ENCODE peak calls at places on chromosomes 6 and 20, in six cellular contexts. P is A549, S is IMR-90, Z is breast epithelium, L is fibroblast of lung, Q is tibial nerve. I is an unnamed sample.

GRCh38 chr20:43904778-43905177 is 9.9 kb upstream of the TOX2 start:
- DNase-seq in Z (no peak), P (peak), Q (no peak), S (no peak), L (no peak), I (no peak)

GRCh38 chr6:107616776-107617175 is 126.9 kb downstream of the SOBP start:
- DNase-seq in S (no peak), P (no peak), Q (no peak), Z (no peak), L (no peak), I (no peak)

GRCh38 chr6:117481278-117481925 is 1.1 kb upstream of the DCBLD1 start:
- DNase-seq in S (no peak), P (no peak), L (no peak), Q (no peak), Z (no peak), I (no peak)

GRCh38 chr6:3764516-3765333 is 13.2 kb upstream of the PXDC1 start:
- DNase-seq in Z (no peak), P (no peak), L (no peak), S (no peak), Q (no peak), I (no peak)

GRCh38 chr6:30121446-30122065 is 8.7 kb upstream of the TRIM31 start:
- DNase-seq in Z (no peak), Q (no peak), P (no peak), S (no peak), L (no peak), I (no peak)

GRCh38 chr6:54103485-54103884 is 7.8 kb upstream of the MLIP start:
- DNase-seq in S (no peak), P (no peak), Z (no peak), Q (no peak), L (no peak), I (no peak)

GRCh38 chr20:35991142-35991771 is 22.9 kb downstream of the CNBD2 start:
- DNase-seq in Z (no peak), Q (no peak), S (peak), L (peak), P (peak), I (peak)

GRCh38 chr6:38725414-38726183 is 10.5 kb downstream of the DNAH8 start:
- DNase-seq in S (no peak), Z (no peak), L (peak), Q (no peak), P (no peak), I (no peak)

GRCh38 chr20:59175861-59176260 is 12.2 kb downstream of the ZNF831 start:
- DNase-seq in S (no peak), P (no peak), Z (no peak), Q (no peak), L (no peak), I (no peak)

GRCh38 chr6:81475646-81476045 is 276.8 kb downstream of the TENT5A start:
- DNase-seq in L (no peak), Q (no peak), Z (no peak), S (no peak), P (no peak), I (no peak)

GRCh38 chr20:1741309-1742048 is 83.9 kb upstream of the SIRPG start:
- DNase-seq in P (no peak), Q (no peak), S (no peak), Z (no peak), L (no peak), I (no peak)

GRCh38 chr20:63767456-63767855 is 27.9 kb downstream of the SLC2A4RG start:
- DNase-seq in S (no peak), L (no peak), Q (no peak), P (no peak), Z (no peak), I (no peak)

GRCh38 chr20:44576297-44576696 is 6.1 kb upstream of the PKIG start:
- DNase-seq in P (peak), S (peak), Z (no peak), Q (no peak), L (peak), I (no peak)

GRCh38 chr6:136586295-136586694 is 36.1 kb upstream of the MAP7 start:
- DNase-seq in P (peak), Q (no peak), L (peak), S (peak), Z (no peak), I (no peak)

GRCh38 chr6:10478187-10479040 is 42.7 kb upstream of the GCNT2 start:
- DNase-seq in S (peak), Q (no peak), L (peak), P (peak), Z (no peak), I (peak)

GRCh38 chr20:20743511-20744169 is 31.2 kb upstream of the RALGAPA2 start:
- DNase-seq in Z (peak), S (no peak), P (no peak), Q (peak), L (peak), I (no peak)

GRCh38 chr20:35739294-35740163 is 2.5 kb downstream of the RBM39 start:
- DNase-seq in P (peak), L (peak), Z (no peak), Q (no peak), S (peak), I (no peak)

GRCh38 chr20:26243731-26244130 is 547.1 kb upstream of the ZNF337 start:
- DNase-seq in L (no peak), Q (no peak), S (no peak), P (no peak), Z (no peak), I (no peak)

GRCh38 chr20:23151008-23151703 is 65.0 kb upstream of the CD93 start:
- DNase-seq in Z (no peak), L (no peak), Q (no peak), S (no peak), P (no peak), I (no peak)

GRCh38 chr6:41541364-41541763 is 4.8 kb upstream of the FOXP4 start:
- DNase-seq in S (no peak), Q (no peak), Z (no peak), L (no peak), P (no peak), I (no peak)

GRCh38 chr6:111843347-111844147 is 29.7 kb downstream of the FYN start:
- DNase-seq in S (no peak), L (peak), Q (no peak), Z (no peak), P (no peak), I (no peak)

GRCh38 chr6:6749791-6750434 is 161.4 kb downstream of the LY86 start:
- DNase-seq in Q (peak), S (peak), L (peak), Z (peak), P (peak), I (peak)

GRCh38 chr6:150056156-150056555 is 12.8 kb downstream of the ULBP3 start:
- DNase-seq in P (no peak), L (no peak), S (no peak), Q (no peak), Z (no peak), I (no peak)

GRCh38 chr6:150056916-150057315 is 12.0 kb downstream of the ULBP3 start:
- DNase-seq in P (no peak), L (no peak), Z (no peak), Q (no peak), S (no peak), I (no peak)

GRCh38 chr6:150058231-150058792 is 10.6 kb downstream of the ULBP3 start:
- DNase-seq in S (no peak), P (no peak), Q (no peak), L (no peak), Z (no peak), I (no peak)

GRCh38 chr6:150058986-150059385 is 9.9 kb downstream of the ULBP3 start:
- DNase-seq in S (no peak), L (no peak), P (no peak), Q (no peak), Z (no peak), I (no peak)

GRCh38 chr6:150057501-150057951 is 11.4 kb downstream of the ULBP3 start:
- DNase-seq in Z (no peak), Q (no peak), S (no peak), L (no peak), P (no peak), I (no peak)
- H3K27ac ChIP-seq in Z (no peak), Q (no peak), S (no peak), L (no peak), P (no peak), I (no peak)

DNA sequence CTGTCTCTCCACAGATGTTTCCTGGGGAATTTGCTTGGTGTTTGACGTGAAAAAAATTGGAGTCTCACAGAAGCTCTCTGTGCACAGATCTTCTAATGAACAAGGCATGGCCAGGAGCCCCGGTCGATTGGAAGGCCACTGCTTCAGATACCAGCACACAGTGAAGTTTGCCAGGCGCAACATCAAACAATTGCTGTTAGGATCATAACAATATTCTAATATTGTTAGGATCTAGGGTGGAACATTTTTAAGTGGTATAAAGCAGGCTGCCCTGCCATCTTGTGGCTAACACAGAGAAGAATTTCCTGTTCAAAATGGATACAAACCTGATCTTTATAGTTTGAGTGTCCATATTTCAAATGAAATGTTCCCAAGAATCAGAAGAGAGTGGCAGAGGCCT is 64.1 kb downstream of the C6orf118 start:
- DNase-seq in S (peak), Z (no peak), L (peak), P (peak), Q (no peak), I (peak)
- TF ChIP-seq CTCF in S (peak), Z (peak), L (no peak), P (peak), Q (peak), I (peak)

GRCh38 chr20:5492941-5493340 is 176.2 kb upstream of the PROKR2 start:
- DNase-seq in Q (no peak), L (no peak), Z (no peak), S (no peak), P (no peak), I (no peak)

GRCh38 chr20:5495026-5495425 is 178.3 kb upstream of the PROKR2 start:
- DNase-seq in L (no peak), Q (no peak), Z (no peak), S (no peak), P (no peak), I (no peak)

GRCh38 chr20:5491463-5491862 is 174.7 kb upstream of the PROKR2 start:
- DNase-seq in L (no peak), Z (no peak), Q (no peak), S (no peak), P (no peak), I (no peak)

GRCh38 chr20:5497556-5497955 is 180.8 kb upstream of the PROKR2 start:
- DNase-seq in Q (no peak), P (no peak), Z (no peak), L (no peak), S (no peak), I (no peak)

DNA sequence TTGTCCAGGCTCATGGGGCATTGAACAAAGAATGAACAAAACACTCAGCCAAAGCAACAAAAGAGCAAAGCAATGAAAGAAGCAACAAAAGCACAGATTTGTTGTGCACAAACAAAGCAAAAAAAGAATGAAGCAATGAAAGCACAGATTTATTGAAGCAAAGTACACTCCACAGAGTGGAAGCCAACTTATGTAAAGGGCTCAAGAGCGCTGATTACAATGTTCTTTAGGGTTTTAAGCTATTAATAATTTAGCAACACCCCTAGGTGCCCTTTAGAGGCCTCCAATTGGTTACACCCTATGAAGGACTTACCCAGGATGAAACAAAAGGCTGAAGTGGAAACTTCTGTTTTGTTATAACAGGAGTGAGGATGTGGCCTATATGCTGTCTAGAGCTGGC is 179.2 kb upstream of the PROKR2 start:
- DNase-seq in Q (no peak), Z (no peak), L (no peak), S (no peak), P (no peak), I (no peak)
- H3K27ac ChIP-seq in Q (no peak), Z (no peak), L (no peak), S (no peak), P (no peak), I (no peak)

GRCh38 chr6:45132683-45133294 is 195.3 kb upstream of the RUNX2 start:
- DNase-seq in P (no peak), Q (no peak), L (no peak), S (no peak), Z (no peak), I (no peak)

GRCh38 chr6:45126033-45126432 is 202.1 kb upstream of the RUNX2 start:
- DNase-seq in S (no peak), Z (no peak), P (no peak), Q (no peak), L (no peak), I (no peak)

GRCh38 chr6:45132059-45132458 is 196.1 kb upstream of the RUNX2 start:
- DNase-seq in Z (no peak), P (no peak), Q (no peak), S (no peak), L (peak), I (no peak)

GRCh38 chr6:45127185-45127584 is 200.9 kb upstream of the RUNX2 start:
- DNase-seq in Z (no peak), Q (no peak), L (no peak), S (no peak), P (no peak), I (no peak)

DNA sequence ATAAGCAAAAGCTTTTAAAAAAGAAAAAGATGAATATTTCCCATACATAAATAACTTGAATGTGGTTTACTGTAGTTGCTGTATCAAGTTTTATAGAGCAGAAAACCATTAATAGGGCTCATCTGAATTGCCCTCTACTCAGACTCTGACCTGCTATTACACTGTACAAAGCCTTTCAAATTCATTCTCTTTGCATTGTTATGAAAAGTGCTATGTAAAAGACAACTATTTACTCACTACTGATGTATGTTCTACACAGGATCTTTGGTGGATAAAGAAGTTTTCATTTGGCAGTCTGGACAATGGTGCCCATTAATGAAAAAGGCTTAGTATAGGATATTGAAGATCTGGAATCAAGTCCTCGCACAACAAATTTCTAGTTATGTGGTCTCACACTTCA is 199.1 kb upstream of the RUNX2 start:
- DNase-seq in Z (no peak), P (no peak), Q (no peak), L (no peak), S (no peak), I (no peak)
- TF ChIP-seq CTCF in Z (no peak), P (no peak), Q (no peak), L (no peak), S (no peak), I (no peak)